ENCODE peak calls at places on chromosome 12, in seven cellular contexts. H is lower leg skin; R is germinal center; B is NCI-H774; E is non-pigmented ciliary epithelial cell; Z is LoVo; M is CD4-positive, CD25-positive, alpha-beta regulatory T cell. G is an unnamed sample.

GRCh38 chr12:31749024-31749704 is 20.3 kb upstream of the AMN1 start:
- DNase-seq in H (peak; percentile 90), R (peak; percentile 38), B (peak; percentile 99), E (peak; percentile 97), Z (peak; percentile 100), M (peak; percentile 68), G (peak; percentile 100)

GRCh38 chr12:52499836-52500560 is 6.9 kb upstream of the KRT6A start:
- DNase-seq in H (no peak), R (no peak), B (no peak), E (no peak), Z (no peak), M (no peak), G (no peak)

GRCh38 chr12:27635349-27635972 is 60.8 kb upstream of the REP15 start:
- DNase-seq in H (no peak), R (peak; percentile 10), B (no peak), E (no peak), Z (peak; percentile 65), M (no peak), G (peak; percentile 68)

GRCh38 chr12:93221841-93222240 is 155.9 kb upstream of the NUDT4 start:
- DNase-seq in H (no peak), R (no peak), B (no peak), E (no peak), Z (no peak), M (no peak), G (no peak)

GRCh38 chr12:119758236-119758635 is 90.3 kb downstream of the PRKAB1 start:
- DNase-seq in H (no peak), R (no peak), B (no peak), E (no peak), Z (no peak), M (no peak), G (no peak)

GRCh38 chr12:70534466-70534865 is 102.8 kb downstream of the PTPRB start:
- DNase-seq in H (no peak), R (no peak), B (no peak), E (no peak), Z (no peak), M (no peak), G (no peak)

GRCh38 chr12:123057505-123058265 is 77.2 kb downstream of the ARL6IP4 start:
- DNase-seq in H (no peak), R (no peak), B (no peak), E (no peak), Z (no peak), M (no peak), G (peak; percentile 94)

GRCh38 chr12:91225316-91225715 is 42.7 kb upstream of the DCN start:
- DNase-seq in H (no peak), R (no peak), B (no peak), E (no peak), Z (no peak), M (no peak), G (no peak)

GRCh38 chr12:100959481-100959880 is 164.9 kb downstream of the ANO4 start:
- DNase-seq in H (no peak), R (no peak), B (no peak), E (peak; percentile 60), Z (peak; percentile 29), M (no peak), G (no peak)

GRCh38 chr12:45439039-45439438 is 223.1 kb downstream of the ANO6 start:
- DNase-seq in H (no peak), R (no peak), B (no peak), E (no peak), Z (no peak), M (no peak), G (no peak)

GRCh38 chr12:13367973-13368372 is 171.4 kb downstream of the EMP1 start:
- DNase-seq in H (no peak), R (no peak), B (no peak), E (no peak), Z (no peak), M (no peak), G (no peak)

GRCh38 chr12:102740157-102741032 is 176.6 kb downstream of the PAH start:
- DNase-seq in H (no peak), R (no peak), B (peak; percentile 64), E (peak; percentile 17), Z (peak; percentile 18), M (no peak), G (no peak)

GRCh38 chr12:51721281-51721940 is 127.1 kb downstream of the FIGNL2 start:
- DNase-seq in H (no peak), R (peak; percentile 27), B (no peak), E (no peak), Z (no peak), M (peak; percentile 13), G (no peak)

GRCh38 chr12:128571906-128572305 is 251.9 kb downstream of the SLC15A4 start:
- DNase-seq in H (no peak), R (no peak), B (no peak), E (no peak), Z (no peak), M (no peak), G (no peak)

GRCh38 chr12:106801167-106801708 is 26.8 kb downstream of the RIC8B start:
- DNase-seq in H (no peak), R (no peak), B (no peak), E (no peak), Z (no peak), M (no peak), G (no peak)

GRCh38 chr12:92604786-92605185 is 98.0 kb upstream of the PLEKHG7 start:
- DNase-seq in H (no peak), R (no peak), B (no peak), E (no peak), Z (no peak), M (no peak), G (no peak)

GRCh38 chr12:73124480-73124879 is 852.3 kb downstream of the TRHDE start:
- DNase-seq in H (no peak), R (no peak), B (no peak), E (no peak), Z (no peak), M (no peak), G (no peak)

GRCh38 chr12:117468016-117468415 is 106.6 kb upstream of the NOS1 start:
- DNase-seq in H (no peak), R (no peak), B (peak; percentile 64), E (no peak), Z (no peak), M (no peak), G (peak; percentile 33)

GRCh38 chr12:53670966-53671365 is 4.9 kb downstream of the ATP5MC2 start:
- DNase-seq in H (no peak), R (no peak), B (no peak), E (no peak), Z (no peak), M (no peak), G (no peak)

GRCh38 chr12:123141615-123142517 is 9.0 kb downstream of the PITPNM2 start:
- DNase-seq in H (peak; percentile 86), R (no peak), B (no peak), E (peak; percentile 65), Z (peak; percentile 35), M (no peak), G (peak; percentile 53)

GRCh38 chr12:113860950-113861349 is 105.2 kb downstream of the RBM19 start:
- DNase-seq in H (no peak), R (no peak), B (no peak), E (peak; percentile 91), Z (no peak), M (no peak), G (no peak)

GRCh38 chr12:18595406-18595805 is 142.4 kb downstream of the PLCZ1 start:
- DNase-seq in H (no peak), R (no peak), B (no peak), E (no peak), Z (no peak), M (no peak), G (no peak)